ENCODE peak calls at places on chromosomes 3 and 15, in five cellular contexts. O, P, E, J and U are unnamed samples.

GRCh38 chr15:70710714-70711113 is 52.6 kb downstream of the UACA start:
- DNase-seq in J (no peak), O (no peak), E (no peak), P (no peak), U (no peak)

GRCh38 chr3:187986514-187986934 is 167.4 kb upstream of the LPP start:
- DNase-seq in J (peak), E (peak), O (no peak), P (peak), U (peak)

GRCh38 chr15:47717036-47717611 is at the start of gene SEMA6D:
- DNase-seq in P (no peak), E (peak), O (peak), J (no peak), U (no peak)

GRCh38 chr15:69760890-69761568 is 308.4 kb downstream of the RPLP1 start:
- DNase-seq in O (no peak), E (peak), P (peak), J (peak), U (peak)

GRCh38 chr15:75625542-75626347 is at the start of gene SNUPN:
- DNase-seq in E (peak), P (peak), J (peak), O (peak), U (peak)

GRCh38 chr15:100175406-100176114 is 166.2 kb downstream of the ADAMTS17 start:
- DNase-seq in O (no peak), E (no peak), J (no peak), P (no peak), U (no peak)

GRCh38 chr3:66483006-66483928 is 17.6 kb downstream of the LRIG1 start:
- DNase-seq in J (no peak), P (no peak), E (peak), O (no peak), U (no peak)

GRCh38 chr3:143157957-143158548 is 38.5 kb downstream of the CHST2 start:
- DNase-seq in J (no peak), P (no peak), O (no peak), E (no peak), U (no peak)

GRCh38 chr3:58034738-58035511 is 26.7 kb downstream of the FLNB start:
- DNase-seq in J (no peak), E (no peak), O (no peak), P (no peak), U (no peak)

GRCh38 chr15:57647791-57648130 is 56.1 kb downstream of the MYZAP start:
- DNase-seq in O (no peak), J (no peak), E (peak), P (no peak), U (no peak)

GRCh38 chr3:9951126-9951525 is 1.1 kb downstream of the PRRT3 start:
- DNase-seq in J (no peak), P (no peak), E (no peak), O (no peak), U (no peak)

GRCh38 chr15:64051645-64052259 is 5.5 kb upstream of the DAPK2 start:
- DNase-seq in E (no peak), P (no peak), O (no peak), J (no peak), U (no peak)

GRCh38 chr3:4340411-4341335 is 37.5 kb downstream of the SETMAR start:
- DNase-seq in P (no peak), E (peak), J (no peak), O (no peak), U (peak)

GRCh38 chr15:46344115-46344749 is 709.4 kb downstream of the SQOR start:
- DNase-seq in P (no peak), J (no peak), O (no peak), E (no peak), U (no peak)

GRCh38 chr15:84633311-84634227 is 20.5 kb downstream of the WDR73 start:
- DNase-seq in O (peak), E (peak), P (no peak), J (peak), U (peak)

GRCh38 chr3:48088056-48088748 is 72.0 kb upstream of the MAP4 start:
- DNase-seq in J (no peak), E (no peak), O (peak), P (no peak), U (no peak)

GRCh38 chr15:100721758-100722550 is 119.6 kb downstream of the ASB7 start:
- DNase-seq in J (no peak), O (no peak), E (peak), P (peak), U (peak)

GRCh38 chr3:105869982-105870381 is 1.2 kb upstream of the CBLB start:
- DNase-seq in J (no peak), E (no peak), O (no peak), P (no peak), U (no peak)

GRCh38 chr3:25495726-25496125 is 67.7 kb downstream of the RARB start:
- DNase-seq in O (no peak), E (peak), P (no peak), J (no peak), U (no peak)

GRCh38 chr15:88204584-88204983 is 52.0 kb downstream of the NTRK3 start:
- DNase-seq in P (no peak), J (no peak), E (no peak), O (no peak), U (no peak)

GRCh38 chr3:47315069-47315647 is 32.4 kb downstream of the KLHL18 start:
- DNase-seq in P (no peak), J (no peak), E (peak), O (no peak), U (no peak)

GRCh38 chr3:156981005-156981404 is 154.9 kb downstream of the LEKR1 start:
- DNase-seq in J (no peak), E (no peak), P (no peak), O (no peak), U (no peak)

GRCh38 chr15:69027976-69028518 is 13.6 kb downstream of the NOX5 start:
- DNase-seq in O (no peak), P (no peak), E (no peak), J (no peak), U (no peak)

GRCh38 chr3:153305189-153305588 is 143.2 kb downstream of the RAP2B start:
- DNase-seq in P (no peak), E (no peak), O (no peak), J (no peak), U (no peak)

GRCh38 chr3:125317761-125318496 is 57.2 kb downstream of the ZNF148 start:
- DNase-seq in O (no peak), E (no peak), P (no peak), J (no peak), U (no peak)

GRCh38 chr15:81235781-81236507 is 39.3 kb downstream of the IL16 start:
- DNase-seq in P (no peak), J (peak), E (peak), O (no peak), U (no peak)